ENCODE peak calls at places on chromosomes 13 and 19, in nine cellular contexts. S is astrocyte of the spinal cord, F is colonic mucosa, V is fibroblast of mammary gland, M is AG10803, K is heart left ventricle, Z is left lung, E is esophagus squamous epithelium, I is GM13976. W is an unnamed sample.

GRCh38 chr13:29901714-29902631 is 51.6 kb upstream of the UBL3 start:
- DNase-seq in S (peak), F (peak), V (peak), M (peak), K (no peak), Z (peak), E (no peak), I (no peak), W (peak)

GRCh38 chr19:52007436-52007804 is 591 bp downstream of the ZNF615 start:
- DNase-seq in S (no peak), F (no peak), V (peak), M (peak), K (no peak), Z (no peak), E (no peak), I (no peak), W (no peak)

GRCh38 chr13:23147827-23148226 is 33.0 kb upstream of the SGCG start:
- DNase-seq in S (no peak), F (no peak), V (no peak), M (no peak), K (no peak), Z (no peak), E (no peak), I (no peak), W (no peak)

GRCh38 chr13:113827021-113827420 is 36.9 kb downstream of the GAS6 start:
- DNase-seq in S (no peak), F (no peak), V (no peak), M (no peak), K (peak), Z (no peak), E (no peak), I (no peak), W (no peak)

GRCh38 chr19:42203700-42204099 is 13.8 kb downstream of the DEDD2 start:
- DNase-seq in S (no peak), F (no peak), V (no peak), M (no peak), K (no peak), Z (no peak), E (no peak), I (no peak), W (no peak)

GRCh38 chr19:4536798-4537197 is 1.8 kb upstream of the PLIN5 start:
- DNase-seq in S (no peak), F (no peak), V (no peak), M (no peak), K (no peak), Z (no peak), E (no peak), I (no peak), W (no peak)

GRCh38 chr13:113560645-113561416 is 23.7 kb upstream of the TFDP1 start:
- DNase-seq in S (no peak), F (peak), V (no peak), M (no peak), K (no peak), Z (no peak), E (no peak), I (no peak), W (no peak)

GRCh38 chr13:58165617-58166016 is 534.1 kb downstream of the PCDH17 start:
- DNase-seq in S (no peak), F (no peak), V (no peak), M (no peak), K (no peak), Z (no peak), E (no peak), I (no peak), W (no peak)

GRCh38 chr13:97231118-97231831 is 9.1 kb downstream of the MBNL2 start:
- DNase-seq in S (no peak), F (no peak), V (no peak), M (no peak), K (no peak), Z (no peak), E (no peak), I (no peak), W (no peak)

GRCh38 chr19:13840751-13841338 is 36.1 kb upstream of the NANOS3 start:
- DNase-seq in S (peak), F (no peak), V (no peak), M (no peak), K (no peak), Z (no peak), E (no peak), I (no peak), W (peak)

GRCh38 chr19:32041681-32042292 is 303.6 kb upstream of the ZNF507 start:
- DNase-seq in S (peak), F (peak), V (peak), M (peak), K (no peak), Z (peak), E (no peak), I (no peak), W (no peak)

GRCh38 chr13:80274643-80275042 is 66.3 kb downstream of the SPRY2 start:
- DNase-seq in S (no peak), F (no peak), V (no peak), M (no peak), K (no peak), Z (no peak), E (no peak), I (no peak), W (no peak)

GRCh38 chr13:97502192-97502591 is 68.2 kb downstream of the RAP2A start:
- DNase-seq in S (no peak), F (no peak), V (peak), M (no peak), K (no peak), Z (peak), E (no peak), I (no peak), W (no peak)

GRCh38 chr13:51317262-51317661 is 22.2 kb upstream of the SERPINE3 start:
- DNase-seq in S (peak), F (no peak), V (peak), M (peak), K (no peak), Z (no peak), E (no peak), I (no peak), W (no peak)

GRCh38 chr13:29369060-29369743 is 226.3 kb downstream of the SLC7A1 start:
- DNase-seq in S (peak), F (no peak), V (peak), M (peak), K (no peak), Z (no peak), E (no peak), I (no peak), W (no peak)

GRCh38 chr19:42563352-42564210 is 31.1 kb downstream of the CEACAM8 start:
- DNase-seq in S (peak), F (peak), V (peak), M (peak), K (no peak), Z (no peak), E (no peak), I (peak), W (no peak)

GRCh38 chr19:1523412-1524205 is at the start of gene PLK5:
- DNase-seq in S (no peak), F (no peak), V (no peak), M (no peak), K (no peak), Z (no peak), E (no peak), I (no peak), W (no peak)

GRCh38 chr19:39539165-39539518 is 819 bp downstream of the EID2 start:
- DNase-seq in S (peak), F (no peak), V (peak), M (peak), K (no peak), Z (no peak), E (no peak), I (no peak), W (no peak)

GRCh38 chr19:45952691-45953505 is 20.8 kb downstream of the NOVA2 start:
- DNase-seq in S (peak), F (peak), V (peak), M (peak), K (no peak), Z (no peak), E (no peak), I (peak), W (no peak)

GRCh38 chr19:53394522-53394973 is 401 bp upstream of the ZNF765 start:
- DNase-seq in S (no peak), F (no peak), V (peak), M (peak), K (peak), Z (peak), E (no peak), I (no peak), W (no peak)

DNA sequence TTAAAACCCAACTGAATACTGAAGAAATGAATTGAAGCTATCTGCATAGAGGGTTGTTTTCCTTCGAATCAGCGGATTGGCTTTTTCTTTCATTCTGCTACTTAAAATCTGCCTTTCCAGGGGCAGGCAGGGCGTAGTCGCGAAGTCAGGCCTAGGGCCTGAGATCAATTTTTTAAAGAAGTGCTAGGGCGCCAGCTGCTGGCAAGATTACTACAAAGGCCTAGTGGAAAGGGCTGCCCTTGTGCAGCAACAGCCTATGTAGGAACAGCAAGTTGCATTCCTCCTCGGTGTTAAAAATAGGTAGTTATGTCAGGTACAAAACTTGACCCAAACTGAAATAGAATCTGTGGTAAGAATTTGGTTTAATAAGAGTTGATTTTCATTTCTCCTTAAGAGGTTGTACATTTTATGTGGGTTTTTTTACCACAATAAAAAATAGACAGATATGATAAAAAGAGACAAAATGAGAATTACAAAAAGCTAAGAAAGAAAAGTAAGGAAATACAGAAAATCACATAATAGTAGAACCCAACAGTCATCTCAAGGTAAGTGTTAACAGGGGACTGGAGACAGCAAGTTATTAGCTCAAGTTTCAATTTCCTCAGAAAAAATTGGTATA is 9.5 kb upstream of the URAD start:
- DNase-seq in S (peak), F (peak), V (peak), M (peak), K (no peak), Z (no peak), E (no peak), I (no peak), W (no peak)
- TF ChIP-seq CTCF in S (peak), F (peak), V (peak), M (peak), K (peak), Z (no peak), E (no peak), I (peak), W (no peak)

GRCh38 chr19:16877581-16877980 is 11.2 kb upstream of the F2RL3 start:
- DNase-seq in S (no peak), F (no peak), V (no peak), M (no peak), K (no peak), Z (no peak), E (no peak), I (no peak), W (no peak)
- TF ChIP-seq CTCF in S (no peak), F (no peak), V (no peak), M (no peak), K (no peak), Z (no peak), E (no peak), I (no peak), W (no peak)

DNA sequence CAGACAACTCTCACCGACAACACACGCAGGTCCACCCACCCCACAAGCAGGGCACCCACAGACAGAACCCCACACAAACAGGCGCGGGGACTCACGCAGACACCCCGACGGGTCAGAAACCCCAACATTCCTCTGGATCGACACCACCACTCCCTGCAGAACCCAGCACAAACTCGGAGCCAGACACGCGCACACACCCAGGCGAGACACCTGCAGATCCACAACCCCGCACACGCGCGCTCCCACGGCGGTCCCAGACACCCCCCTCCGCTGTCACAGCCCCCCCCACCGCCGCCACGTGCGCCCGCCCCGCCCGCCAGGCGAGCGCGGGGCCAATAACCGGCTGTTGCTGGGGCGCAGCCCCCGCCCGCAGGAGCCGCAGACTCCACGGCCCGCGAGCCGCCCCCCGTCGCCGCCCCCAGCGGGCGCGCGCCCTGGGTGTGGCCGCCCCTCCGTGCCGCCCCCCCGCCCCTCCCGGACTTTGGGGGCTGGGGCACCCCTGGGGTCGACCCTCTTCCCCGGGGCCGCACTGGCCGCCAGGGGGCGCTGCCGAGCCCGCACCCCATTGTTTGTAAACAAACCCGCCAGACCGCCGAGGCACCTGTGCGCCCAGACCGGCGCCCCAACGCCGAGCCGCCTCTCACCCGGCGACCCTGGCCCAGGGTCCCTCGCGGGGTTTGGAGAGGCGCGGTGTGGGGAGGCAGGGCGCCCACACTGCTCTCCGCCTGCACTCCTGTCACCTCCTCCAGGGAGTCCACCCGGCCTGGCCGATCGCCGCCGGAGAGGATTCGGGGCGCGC is 678 bp downstream of the BBC3 start:
- DNase-seq in S (peak), F (peak), V (peak), M (peak), K (peak), Z (peak), E (no peak), I (peak), W (peak)
- TF ChIP-seq CTCF in S (peak), F (peak), V (peak), M (peak), K (peak), Z (peak), E (peak), I (peak), W (peak)

GRCh38 chr19:35144600-35145436 is 1.8 kb downstream of the FXYD7 start:
- DNase-seq in S (no peak), F (peak), V (no peak), M (no peak), K (no peak), Z (no peak), E (no peak), I (no peak), W (no peak)
- TF ChIP-seq CTCF in S (no peak), F (no peak), V (no peak), M (no peak), K (no peak), Z (no peak), E (no peak), I (no peak), W (no peak)

GRCh38 chr19:29287061-29287460 is 74.1 kb upstream of the UQCRFS1 start:
- DNase-seq in S (no peak), F (no peak), V (no peak), M (no peak), K (no peak), Z (no peak), E (no peak), I (no peak), W (no peak)

GRCh38 chr19:29283366-29283765 is 70.4 kb upstream of the UQCRFS1 start:
- DNase-seq in S (no peak), F (no peak), V (no peak), M (no peak), K (no peak), Z (no peak), E (no peak), I (no peak), W (no peak)

GRCh38 chr19:29285187-29285687 is 72.3 kb upstream of the UQCRFS1 start:
- DNase-seq in S (no peak), F (no peak), V (no peak), M (peak), K (no peak), Z (no peak), E (no peak), I (no peak), W (no peak)

GRCh38 chr19:29288276-29288675 is 75.3 kb upstream of the UQCRFS1 start:
- DNase-seq in S (no peak), F (no peak), V (no peak), M (no peak), K (no peak), Z (no peak), E (no peak), I (no peak), W (no peak)

DNA sequence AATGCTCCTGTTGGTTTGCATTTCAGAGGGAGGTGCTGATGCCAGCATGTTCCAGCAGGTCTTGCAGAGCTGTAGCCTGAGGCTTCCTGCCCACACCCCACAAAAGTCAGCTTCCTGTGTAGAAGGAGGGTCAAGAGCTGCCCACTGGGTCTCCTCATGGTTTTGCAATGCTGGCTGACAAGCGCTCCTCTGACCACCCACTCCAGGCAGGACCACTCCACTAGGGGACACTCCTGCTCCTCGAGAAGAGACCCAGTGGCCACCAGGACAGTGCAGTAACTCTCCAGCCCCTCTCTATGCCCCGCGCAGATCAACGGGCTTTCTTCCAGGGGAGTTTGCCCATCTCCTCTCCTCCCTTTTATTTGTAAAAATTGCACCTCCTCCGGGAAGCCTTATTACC is 72.9 kb upstream of the UQCRFS1 start:
- DNase-seq in S (no peak), F (no peak), V (no peak), M (no peak), K (no peak), Z (no peak), E (no peak), I (no peak), W (no peak)
- TF ChIP-seq CTCF in S (no peak), F (no peak), V (peak), M (peak), K (no peak), Z (no peak), E (peak), I (no peak), W (no peak)

GRCh38 chr19:10223488-10224213 is 7.5 kb downstream of the S1PR2 start:
- DNase-seq in S (no peak), F (no peak), V (no peak), M (no peak), K (no peak), Z (no peak), E (no peak), I (no peak), W (no peak)

GRCh38 chr19:10222201-10222890 is 8.8 kb downstream of the S1PR2 start:
- DNase-seq in S (no peak), F (no peak), V (no peak), M (no peak), K (no peak), Z (no peak), E (no peak), I (no peak), W (no peak)

GRCh38 chr19:10217085-10217484 is 14.0 kb downstream of the S1PR2 start:
- DNase-seq in S (no peak), F (no peak), V (no peak), M (no peak), K (no peak), Z (no peak), E (no peak), I (no peak), W (no peak)

GRCh38 chr19:10220695-10221094 is 10.4 kb downstream of the S1PR2 start:
- DNase-seq in S (no peak), F (no peak), V (no peak), M (no peak), K (no peak), Z (no peak), E (no peak), I (no peak), W (no peak)

GRCh38 chr19:10219678-10220077 is 11.5 kb downstream of the S1PR2 start:
- DNase-seq in S (no peak), F (no peak), V (peak), M (peak), K (no peak), Z (no peak), E (no peak), I (peak), W (no peak)
- TF ChIP-seq CTCF in S (peak), F (no peak), V (peak), M (peak), K (no peak), Z (no peak), E (no peak), I (peak), W (peak)

DNA sequence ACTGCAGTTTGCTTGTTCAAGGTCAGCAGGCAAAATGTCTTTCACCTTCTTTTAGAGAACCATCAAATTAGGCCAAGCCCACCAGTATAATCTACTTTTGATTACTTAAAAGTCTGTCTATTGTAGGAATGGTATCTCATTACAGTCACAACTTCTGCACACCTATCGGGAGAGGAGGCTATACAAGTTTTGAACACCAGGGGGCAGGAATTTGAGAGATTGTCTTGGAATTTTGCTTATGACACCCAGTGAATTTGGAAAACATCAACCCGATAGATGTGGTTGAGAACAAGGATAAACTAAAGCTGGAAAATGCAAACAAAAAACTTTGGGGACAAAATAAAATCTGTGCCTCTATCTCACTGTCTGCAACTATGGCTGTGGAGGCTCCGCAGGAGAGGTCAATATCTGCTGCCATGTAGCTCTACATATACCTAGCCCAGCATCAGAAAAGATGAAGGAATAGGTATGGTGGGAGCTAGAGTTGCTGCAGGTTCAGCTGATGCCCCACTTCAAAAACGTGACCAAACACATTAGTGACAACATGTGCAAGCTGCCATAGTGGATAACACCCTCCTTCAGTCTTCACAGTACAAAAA is 1299.2 kb upstream of the SPRY2 start:
- DNase-seq in S (no peak), F (no peak), V (no peak), M (no peak), K (no peak), Z (no peak), E (no peak), I (no peak), W (no peak)
- TF ChIP-seq CTCF in S (peak), F (no peak), V (peak), M (no peak), K (no peak), Z (peak), E (peak), I (no peak), W (no peak)

W was measured in CD8-positive, alpha-beta T cell.